ENCODE peak calls at places on chromosomes 12 and 14, in seven cellular contexts. J is foreskin fibroblast, U is OCI-LY7, M is heart right ventricle, H is mucosa of descending colon, T is stomach, G is tibial nerve. X is an unnamed sample.

GRCh38 chr12:96261557-96261956 is 67.4 kb downstream of the ELK3 start:
- DNase-seq in J (no peak), U (no peak), M (no peak), H (no peak), T (no peak), G (no peak), X (no peak)

GRCh38 chr12:115638753-115639666 is 638.5 kb downstream of the MED13L start:
- DNase-seq in J (no peak), U (no peak), M (no peak), H (peak), T (no peak), G (no peak), X (no peak)

GRCh38 chr14:101340556-101340955 is 220.7 kb upstream of the DIO3 start:
- DNase-seq in J (no peak), U (no peak), M (no peak), H (no peak), T (no peak), G (no peak), X (no peak)

GRCh38 chr14:103257211-103257962 is 76.7 kb upstream of the EIF5 start:
- DNase-seq in J (peak), U (no peak), M (no peak), H (no peak), T (no peak), G (no peak), X (no peak)

GRCh38 chr14:93132472-93133065 is 16.8 kb upstream of the ITPK1 start:
- DNase-seq in J (peak), U (peak), M (no peak), H (no peak), T (peak), G (no peak), X (peak)

GRCh38 chr12:94230357-94230905 is 82.1 kb downstream of the PLXNC1 start:
- DNase-seq in J (no peak), U (peak), M (no peak), H (no peak), T (no peak), G (no peak), X (peak)

GRCh38 chr12:81439344-81439743 is 319.8 kb downstream of the PPFIA2 start:
- DNase-seq in J (no peak), U (no peak), M (no peak), H (no peak), T (no peak), G (no peak), X (no peak)

GRCh38 chr12:15978431-15978950 is 67.4 kb downstream of the DERA start:
- DNase-seq in J (peak), U (no peak), M (no peak), H (no peak), T (no peak), G (no peak), X (no peak)

GRCh38 chr12:108157856-108158255 is 28.8 kb downstream of the WSCD2 start:
- DNase-seq in J (no peak), U (no peak), M (no peak), H (no peak), T (no peak), G (no peak), X (no peak)

GRCh38 chr12:80697270-80697887 is 10.1 kb upstream of the MYF6 start:
- DNase-seq in J (no peak), U (no peak), M (no peak), H (no peak), T (no peak), G (no peak), X (no peak)

GRCh38 chr12:6627598-6627997 is 8.2 kb downstream of the LPAR5 start:
- DNase-seq in J (no peak), U (peak), M (no peak), H (no peak), T (no peak), G (no peak), X (peak)

DNA sequence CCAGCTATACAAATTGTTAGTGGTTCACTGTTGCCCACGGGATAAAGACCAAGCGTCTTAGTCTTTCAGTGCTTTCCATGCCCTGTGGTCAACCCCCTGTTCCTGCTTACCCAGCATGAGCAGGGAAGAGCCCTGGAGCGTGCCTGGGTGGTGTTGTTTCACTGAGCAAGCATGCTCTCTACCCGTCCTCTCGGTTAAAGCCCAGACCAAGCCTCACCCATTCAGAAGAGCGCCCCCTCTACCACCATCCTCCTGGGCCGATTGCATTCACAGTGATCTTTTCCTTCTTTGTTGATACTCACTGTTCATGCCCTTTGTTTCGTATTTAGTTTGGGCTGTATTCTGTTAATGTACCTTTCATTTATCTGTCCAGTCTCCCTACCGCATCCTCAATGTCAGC is 25.1 kb downstream of the DYRK4 start:
- DNase-seq in J (no peak), U (no peak), M (no peak), H (no peak), T (no peak), G (no peak), X (no peak)
- TF ChIP-seq CTCF in J (no peak), U (peak), M (no peak), H (no peak), T (no peak), G (no peak), X (no peak)

DNA sequence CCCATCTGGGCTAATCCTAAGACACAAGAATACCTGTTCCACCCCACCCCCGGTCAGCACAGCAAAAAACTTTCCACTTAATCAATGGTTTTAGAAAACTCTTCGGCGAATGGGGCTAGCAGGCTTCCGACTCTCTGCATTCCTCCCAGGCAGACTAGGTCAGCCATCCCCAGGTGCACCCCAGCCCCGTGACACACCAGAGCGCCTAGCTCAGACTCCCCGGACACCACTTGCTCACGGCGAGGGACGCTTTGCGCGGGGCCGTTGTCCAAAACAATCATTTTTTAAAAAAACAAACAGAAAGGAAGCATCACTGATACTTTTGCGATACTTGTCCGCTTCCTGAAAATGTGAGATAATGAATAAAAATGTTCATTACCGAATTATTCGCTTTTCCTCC is 73.3 kb downstream of the BCL11B start:
- DNase-seq in J (no peak), U (no peak), M (no peak), H (no peak), T (no peak), G (no peak), X (no peak)
- H3K4me3 ChIP-seq in J (no peak), U (no peak), M (no peak), H (no peak), T (no peak), G (no peak), X (no peak)

GRCh38 chr12:74415633-74416032 is 122.0 kb upstream of the ATXN7L3B start:
- DNase-seq in J (peak), U (peak), M (no peak), H (no peak), T (no peak), G (no peak), X (peak)
- TF ChIP-seq CTCF in J (peak), U (peak), M (peak), H (no peak), T (no peak), G (no peak), X (peak)

DNA sequence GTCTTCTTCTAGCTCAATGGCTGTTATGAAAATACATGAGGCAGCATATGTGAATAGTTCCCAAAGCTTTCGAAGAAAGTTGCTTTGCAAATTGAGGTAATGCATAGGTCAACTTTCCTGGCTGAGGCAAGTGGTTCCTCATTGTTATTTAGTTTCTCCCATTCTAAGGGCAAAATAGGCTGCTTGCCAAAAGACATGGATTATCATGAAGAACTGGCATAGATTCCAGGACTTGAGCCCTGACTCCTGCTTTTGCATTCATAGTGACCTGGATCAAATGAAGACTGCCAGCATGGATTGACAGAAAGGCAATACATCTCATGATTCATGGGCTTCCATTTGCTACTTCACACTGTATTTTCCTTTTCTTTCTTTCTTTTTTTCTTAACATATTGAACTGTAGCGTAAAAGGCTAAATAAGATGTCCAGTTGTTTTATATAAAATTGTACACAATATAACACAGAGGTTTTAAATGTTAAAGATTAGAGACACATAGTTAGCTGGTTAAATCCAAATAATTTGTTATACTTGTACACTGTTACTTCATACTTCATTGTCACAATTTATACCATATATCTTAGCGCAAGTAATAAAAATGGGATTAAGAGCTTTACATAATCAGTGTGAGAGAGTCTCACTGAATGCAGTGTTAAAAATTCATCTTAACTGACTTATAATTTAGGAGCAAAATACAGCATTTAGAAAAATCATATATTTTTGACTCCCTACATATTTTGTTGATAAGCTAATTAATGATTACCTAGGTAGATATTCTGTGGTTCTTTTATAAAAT is 35.9 kb downstream of the LRFN5 start:
- DNase-seq in J (no peak), U (no peak), M (no peak), H (no peak), T (no peak), G (no peak), X (no peak)
- H3K4me3 ChIP-seq in J (no peak), U (no peak), M (no peak), H (no peak), T (no peak), G (no peak), X (no peak)

DNA sequence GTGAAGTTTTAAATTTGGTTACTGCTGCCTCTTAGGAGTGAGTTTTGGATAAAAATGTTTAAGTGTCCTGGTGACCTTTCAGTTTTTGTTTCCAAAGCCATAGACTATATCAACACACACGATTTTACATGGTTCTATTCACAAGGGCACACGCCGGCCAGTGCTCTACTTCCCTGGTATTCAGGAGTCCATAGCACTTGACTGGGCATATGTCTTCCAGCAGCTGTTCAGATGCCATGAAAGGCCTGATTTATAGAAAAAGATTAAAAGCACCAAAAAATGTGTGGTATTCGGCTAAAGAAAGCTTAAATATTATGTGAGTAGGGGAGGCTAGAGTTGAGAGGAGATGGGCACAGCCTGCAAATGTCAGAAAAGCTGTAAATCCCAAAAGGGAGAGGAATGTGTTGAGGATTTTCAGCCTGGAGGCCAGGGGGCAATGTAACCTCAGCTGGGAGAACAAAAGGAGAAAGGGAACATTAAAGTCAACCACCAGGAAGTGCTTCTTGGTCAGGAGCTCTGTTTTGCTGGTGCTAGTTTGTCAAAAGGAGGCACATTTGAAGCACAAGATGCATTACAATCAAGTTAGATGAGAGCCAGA is 478.4 kb downstream of the RAD51B start:
- DNase-seq in J (peak), U (no peak), M (no peak), H (no peak), T (no peak), G (no peak), X (no peak)
- TF ChIP-seq CTCF in J (peak), U (no peak), M (peak), H (no peak), T (no peak), G (no peak), X (no peak)

DNA sequence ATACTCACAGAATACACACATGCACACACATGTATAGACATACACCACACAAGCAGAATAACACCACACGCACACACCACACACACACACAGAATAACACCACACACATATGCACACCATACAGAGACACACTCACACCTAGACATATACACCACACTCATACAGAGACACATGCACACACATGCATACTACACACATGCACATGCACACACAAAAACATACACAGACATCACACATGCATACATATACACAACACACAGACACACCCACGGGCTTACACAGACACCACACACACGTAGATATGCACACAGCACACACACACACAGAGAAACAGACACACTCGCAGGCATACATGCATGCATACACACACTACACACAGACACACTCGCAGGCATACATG is 49.7 kb downstream of the NTF3 start:
- DNase-seq in J (no peak), U (no peak), M (no peak), H (no peak), T (no peak), G (no peak), X (no peak)
- H3K4me3 ChIP-seq in J (no peak), U (no peak), M (no peak), H (no peak), T (no peak), G (no peak), X (no peak)

DNA sequence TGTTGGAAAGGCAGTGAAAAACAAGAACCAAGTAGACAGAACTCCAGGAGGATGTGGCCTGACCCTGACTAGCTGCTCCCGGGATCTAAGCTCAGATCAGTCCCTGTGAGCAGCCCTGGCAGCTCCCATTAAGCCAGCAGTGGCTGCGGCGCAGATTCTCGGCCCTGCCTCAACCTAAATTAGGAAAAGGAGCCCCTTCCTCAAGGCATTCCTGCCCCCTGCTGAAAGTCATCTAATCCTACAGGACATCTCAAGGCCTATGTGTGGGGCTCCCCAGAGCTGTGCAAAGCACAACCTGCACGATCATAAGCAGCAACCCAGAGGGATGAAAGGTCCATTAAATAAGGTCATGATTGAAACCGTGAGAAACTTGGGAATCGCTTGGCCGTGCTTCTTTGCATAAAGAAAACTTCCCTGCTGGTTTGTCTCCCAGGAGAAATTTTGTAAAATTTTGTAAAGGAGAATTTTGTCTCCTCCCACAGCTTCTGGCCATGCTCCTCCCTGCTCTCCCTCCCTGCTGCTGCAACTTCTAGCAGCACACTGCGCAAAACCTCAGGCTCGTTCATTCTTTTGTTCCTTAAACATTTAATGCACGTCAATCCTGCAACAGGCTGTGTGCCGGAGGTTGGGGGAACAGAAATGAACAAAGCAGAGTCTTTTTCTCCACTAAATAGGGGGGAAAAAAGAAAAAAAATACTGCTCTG is 96.6 kb upstream of the SLC35F4 start:
- DNase-seq in J (no peak), U (no peak), M (no peak), H (no peak), T (no peak), G (no peak), X (no peak)
- TF ChIP-seq CTCF in J (no peak), U (no peak), M (peak), H (no peak), T (no peak), G (no peak), X (no peak)

DNA sequence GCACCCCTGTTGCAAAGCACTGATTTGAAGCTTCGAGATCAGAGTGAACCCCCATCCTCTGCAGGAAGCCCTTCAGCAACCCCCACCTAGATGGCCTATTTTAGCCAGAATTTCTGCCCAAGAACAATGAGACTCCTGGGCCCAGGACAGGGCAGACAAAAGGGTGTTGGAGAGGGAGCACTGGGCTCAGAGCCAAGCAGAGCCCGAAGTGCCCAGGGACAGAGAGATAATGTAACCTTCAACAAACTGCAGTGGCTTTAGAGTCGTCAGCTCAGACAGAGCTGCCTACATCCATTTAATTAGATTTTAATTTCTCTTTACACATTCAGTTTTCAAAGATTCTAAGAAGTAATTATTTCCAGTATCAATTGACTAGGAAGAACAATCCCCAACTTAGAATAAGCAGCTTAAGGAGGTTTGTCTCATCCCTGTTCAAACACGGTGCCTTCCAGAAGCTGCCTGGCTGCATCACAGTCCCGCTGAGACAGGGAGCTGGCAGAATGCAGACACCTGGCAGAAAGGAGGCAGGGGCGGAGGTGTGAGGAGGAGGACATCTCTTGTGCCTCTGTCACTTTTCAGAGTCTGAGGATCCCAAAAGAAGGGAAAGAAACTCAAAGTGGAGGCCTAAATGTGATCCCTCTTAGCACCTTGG is 504.9 kb upstream of the CCDC196 start:
- DNase-seq in J (no peak), U (no peak), M (no peak), H (no peak), T (no peak), G (no peak), X (no peak)
- H3K4me3 ChIP-seq in J (no peak), U (no peak), M (no peak), H (no peak), T (no peak), G (no peak), X (no peak)

DNA sequence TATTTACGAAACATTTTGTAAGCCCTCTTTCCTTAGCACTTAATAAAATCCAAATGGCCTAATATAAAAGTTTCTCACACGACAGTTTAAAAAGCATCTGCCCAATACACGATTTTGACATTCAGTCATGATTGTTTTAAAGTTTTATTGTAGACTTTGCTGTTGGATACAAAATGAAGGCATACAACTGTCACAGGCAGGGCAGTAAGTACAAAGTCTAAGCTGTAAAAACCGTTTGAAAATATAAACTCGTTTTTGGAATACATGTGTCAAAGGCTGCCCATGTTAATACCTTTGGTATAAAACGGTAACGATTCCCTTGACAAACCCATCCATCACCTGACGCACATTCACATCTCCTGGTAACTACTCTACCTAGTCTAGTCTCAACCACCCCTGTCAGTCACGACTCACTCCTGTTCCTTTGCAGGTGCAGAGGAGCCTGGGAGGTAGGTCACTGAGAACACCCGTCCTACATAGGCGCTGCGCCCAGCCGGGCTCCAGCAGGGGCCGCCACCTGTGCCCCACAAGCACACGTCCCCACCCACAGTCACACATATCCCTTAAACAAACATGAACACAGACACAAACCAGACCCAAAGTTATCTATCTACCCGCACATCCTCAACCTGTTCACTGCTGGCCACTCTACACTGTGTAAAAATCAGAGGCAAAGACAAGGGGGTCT is 27.1 kb downstream of the KCTD10 start:
- DNase-seq in J (no peak), U (no peak), M (no peak), H (no peak), T (no peak), G (no peak), X (no peak)
- TF ChIP-seq CTCF in J (no peak), U (peak), M (no peak), H (no peak), T (no peak), G (no peak), X (no peak)

GRCh38 chr12:51341259-51342007 is 5.0 kb downstream of the CELA1 start:
- DNase-seq in J (peak), U (peak), M (no peak), H (peak), T (peak), G (peak), X (peak)
- H3K4me3 ChIP-seq in J (peak), U (no peak), M (peak), H (no peak), T (peak), G (no peak), X (no peak)

X was measured in GM12865.